ENCODE peak calls at places on chromosome 4, in five cellular contexts. G is psoas muscle, Y is GM13977, M is left ventricle myocardium inferior, W is AG09319. V is an unnamed sample.

GRCh38 chr4:168744021-168744420 is 247.2 kb downstream of the PALLD start:
- DNase-seq in G (no peak), Y (no peak), M (no peak), W (no peak), V (no peak)

GRCh38 chr4:160423879-160424451 is 1321.1 kb downstream of the RAPGEF2 start:
- DNase-seq in G (no peak), Y (peak), M (no peak), W (no peak), V (peak)

GRCh38 chr4:9980898-9981297 is 40.4 kb downstream of the SLC2A9 start:
- DNase-seq in G (no peak), Y (no peak), M (no peak), W (no peak), V (no peak)

GRCh38 chr4:336893-337142 is 796 bp upstream of the ZNF141 start:
- DNase-seq in G (peak), Y (no peak), M (no peak), W (no peak), V (no peak)

GRCh38 chr4:106201373-106201772 is 114.6 kb downstream of the TBCK start:
- DNase-seq in G (no peak), Y (no peak), M (no peak), W (peak), V (no peak)

GRCh38 chr4:106671711-106672110 is 303.1 kb upstream of the GIMD1 start:
- DNase-seq in G (no peak), Y (no peak), M (no peak), W (no peak), V (no peak)

GRCh38 chr4:170476351-170476750 is 386.6 kb upstream of the AADAT start:
- DNase-seq in G (no peak), Y (no peak), M (no peak), W (peak), V (no peak)

GRCh38 chr4:140326395-140326993 is 47.0 kb upstream of the SCOC start:
- DNase-seq in G (no peak), Y (no peak), M (no peak), W (no peak), V (peak)

GRCh38 chr4:87150498-87151261 is 69.7 kb downstream of the KLHL8 start:
- DNase-seq in G (no peak), Y (peak), M (no peak), W (peak), V (peak)

GRCh38 chr4:3221996-3222395 is 27.0 kb upstream of the MSANTD1 start:
- DNase-seq in G (peak), Y (no peak), M (no peak), W (no peak), V (no peak)

GRCh38 chr4:168645933-168646768 is 149.3 kb downstream of the PALLD start:
- DNase-seq in G (no peak), Y (no peak), M (peak), W (no peak), V (no peak)

GRCh38 chr4:78960926-78961325 is 21.7 kb upstream of the PAQR3 start:
- DNase-seq in G (no peak), Y (no peak), M (no peak), W (no peak), V (no peak)

GRCh38 chr4:180031330-180031729 is 2211.9 kb upstream of the TENM3 start:
- DNase-seq in G (no peak), Y (no peak), M (no peak), W (no peak), V (no peak)

DNA sequence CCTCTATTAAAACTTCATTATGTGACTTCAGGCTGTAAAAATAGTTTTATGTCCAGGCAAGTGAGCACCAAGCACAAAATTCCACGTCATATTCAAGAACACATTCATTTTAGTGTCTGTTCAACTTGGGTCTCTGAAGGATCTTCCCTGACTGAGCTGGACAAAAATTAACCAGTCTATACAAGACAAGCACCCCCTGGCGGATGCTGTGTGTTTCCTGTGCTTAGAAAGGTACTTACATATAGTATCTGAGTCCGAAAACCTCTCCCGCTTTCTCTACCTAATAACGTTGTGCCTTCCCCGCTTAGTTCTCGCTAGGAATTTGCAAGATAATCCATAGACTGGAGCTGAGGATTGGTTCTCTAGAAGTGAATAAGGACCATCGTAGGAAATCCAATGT is 2214.5 kb upstream of the TENM3 start:
- DNase-seq in G (peak), Y (no peak), M (peak), W (no peak), V (peak)
- TF ChIP-seq CTCF in G (no peak), Y (peak), M (no peak), W (peak), V (no peak)

DNA sequence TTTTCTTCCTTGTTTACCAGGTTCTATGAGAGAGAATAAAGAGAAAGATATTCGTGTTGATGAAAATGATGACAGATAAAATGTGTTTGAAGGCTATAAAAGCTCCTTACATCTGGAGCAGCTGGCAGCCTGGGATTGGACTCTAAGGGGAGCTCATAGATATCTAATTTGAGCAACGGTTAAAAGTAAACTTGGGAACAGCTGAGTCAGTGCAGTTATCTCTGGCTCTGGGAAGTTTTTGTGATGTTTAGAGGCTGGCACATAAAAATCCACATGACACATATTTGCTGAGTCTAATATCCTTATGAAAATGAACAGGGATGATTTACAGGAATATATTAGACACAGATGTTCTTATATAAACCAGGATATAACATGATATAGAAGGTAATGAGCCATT is 331.8 kb upstream of the TENM3 start:
- DNase-seq in G (no peak), Y (no peak), M (no peak), W (no peak), V (no peak)
- TF ChIP-seq CTCF in G (no peak), Y (no peak), M (no peak), W (no peak), V (no peak)

DNA sequence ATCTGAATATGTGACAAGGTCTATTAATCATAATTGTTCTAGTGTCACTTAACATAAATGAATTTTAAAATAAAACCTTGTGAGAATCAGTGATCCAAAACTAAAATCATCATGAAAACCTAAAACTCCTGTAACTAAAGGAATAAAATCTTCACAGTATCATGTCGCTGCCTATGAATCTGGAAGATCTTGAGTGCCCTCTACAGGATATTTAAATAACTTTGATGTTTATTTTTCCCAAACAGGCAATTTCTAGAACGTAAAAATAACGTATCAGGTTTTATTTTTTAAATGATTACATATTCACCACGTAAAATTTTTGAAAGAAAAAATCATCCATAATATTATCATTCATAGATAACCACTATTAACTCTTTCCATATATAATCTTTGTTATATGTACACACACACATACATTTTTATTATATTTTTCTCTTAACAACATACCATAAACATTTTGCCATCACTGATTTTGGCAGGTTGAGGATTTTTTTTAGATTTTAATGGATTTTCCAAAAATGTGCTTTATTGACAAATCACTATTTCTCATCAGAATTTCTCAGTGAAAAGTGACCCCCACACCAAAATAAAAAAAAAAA is 79.6 kb downstream of the COMMD8 start:
- DNase-seq in G (no peak), Y (peak), M (no peak), W (no peak), V (no peak)
- TF ChIP-seq CTCF in G (peak), Y (peak), M (peak), W (peak), V (peak)

GRCh38 chr4:112327950-112328349 is 30.8 kb downstream of the ALPK1 start:
- DNase-seq in G (no peak), Y (peak), M (no peak), W (peak), V (peak)
- TF ChIP-seq CTCF in G (peak), Y (peak), M (peak), W (peak), V (peak)

V was measured in activated CD8-positive, alpha-beta T cell treated with anti-CD3 and anti-CD28 coated beads for 36 hours.